ENCODE peak calls at places on chromosome 11, in ten cellular contexts. W is endodermal cell, O is body of pancreas, J is thoracic aorta, Q is left lung, P is upper lobe of right lung, H is cardiac muscle cell, V is spleen, M is A549, L is transverse colon. E is an unnamed sample.

GRCh38 chr11:122758974-122759373 is 79.3 kb upstream of the CRTAM start:
- DNase-seq in Q (no peak), H (peak; percentile 56), P (no peak), J (no peak), M (no peak), W (no peak), L (no peak), V (no peak), O (no peak), E (no peak)

GRCh38 chr11:74948898-74949747 is at the start of the genes SPCS2 and XRRA1:
- DNase-seq in P (peak; percentile 100), H (peak; percentile 99), Q (peak; percentile 100), L (peak; percentile 99), W (peak; percentile 99), J (peak; percentile 96), M (peak; percentile 99), O (peak; percentile 98), V (peak; percentile 100), E (peak; percentile 99)

GRCh38 chr11:77967753-77968152 is 26.7 kb downstream of the INTS4 start:
- DNase-seq in O (no peak), P (no peak), V (no peak), H (no peak), Q (no peak), L (no peak), M (no peak), J (no peak), W (no peak), E (no peak)

GRCh38 chr11:93279911-93280347 is 50.6 kb upstream of the DEUP1 start:
- DNase-seq in J (no peak), V (no peak), L (no peak), Q (no peak), H (no peak), O (no peak), M (no peak), W (no peak), P (no peak), E (no peak)

GRCh38 chr11:10584071-10584501 is 15.6 kb upstream of the LYVE1 start:
- DNase-seq in L (no peak), H (peak; percentile 92), V (no peak), Q (no peak), J (no peak), W (no peak), P (no peak), M (no peak), O (no peak), E (peak; percentile 55)

GRCh38 chr11:57324154-57324885 is 432 bp downstream of the TNKS1BP1 start:
- DNase-seq in J (no peak), Q (peak; percentile 84), H (peak; percentile 65), M (peak; percentile 52), V (peak; percentile 89), O (peak; percentile 55), L (peak; percentile 49), P (peak; percentile 80), W (peak; percentile 91), E (no peak)

GRCh38 chr11:86558219-86558618 is 114.2 kb downstream of the ME3 start:
- DNase-seq in L (no peak), Q (no peak), V (no peak), P (no peak), H (peak; percentile 70), M (no peak), J (no peak), O (no peak), W (no peak), E (no peak)

GRCh38 chr11:33980896-33981295 is 70.6 kb upstream of the CAPRIN1 start:
- DNase-seq in J (no peak), O (no peak), L (no peak), M (no peak), V (no peak), P (no peak), Q (no peak), H (peak; percentile 45), W (no peak), E (no peak)

DNA sequence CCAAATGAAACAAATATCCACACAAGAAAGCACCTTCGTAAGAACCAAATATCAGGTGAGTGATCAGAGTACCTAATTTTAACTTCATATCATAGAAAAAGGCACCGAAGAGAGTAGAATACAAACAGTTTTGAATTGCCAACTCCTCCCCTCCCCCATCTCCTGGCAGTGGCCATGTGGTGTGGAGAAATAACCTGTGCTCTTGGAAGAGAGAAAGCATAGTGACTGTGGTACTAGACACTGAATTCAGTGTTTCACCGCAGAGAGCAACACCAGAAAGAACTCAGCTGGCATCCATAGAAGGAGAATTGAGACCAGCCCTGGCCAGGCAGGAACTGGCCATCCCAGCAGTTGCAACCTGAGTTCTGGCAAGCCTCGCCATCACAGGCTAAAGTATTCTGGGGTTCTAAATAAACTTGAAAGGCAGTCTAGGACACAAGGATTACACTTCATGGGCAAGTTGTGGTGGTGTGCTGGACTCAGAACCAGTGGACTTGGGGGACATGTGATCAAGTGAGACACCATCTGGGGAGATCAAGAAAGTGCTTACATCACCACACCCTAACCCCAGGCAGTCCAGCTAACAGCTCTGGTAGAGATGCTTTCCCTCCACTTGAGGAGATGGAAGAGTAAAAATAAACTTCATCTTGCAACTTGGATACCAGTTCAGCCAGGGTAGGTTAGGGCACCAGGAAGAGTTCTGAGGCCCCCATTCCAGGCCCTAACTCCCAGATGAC is 1003.2 kb downstream of the NTM start:
- DNase-seq in Q (no peak), W (no peak), H (no peak), P (no peak), V (no peak), J (no peak), M (no peak), O (no peak), L (no peak), E (no peak)
- TF ChIP-seq CTCF in Q (no peak), W (no peak), H (no peak), P (no peak), V (no peak), J (no peak), M (no peak), O (no peak), L (no peak), E (no peak)

GRCh38 chr11:112172362-112172994 is 2.8 kb upstream of the BCO2 start:
- DNase-seq in H (no peak), M (no peak), P (no peak), Q (no peak), W (no peak), J (no peak), L (no peak), V (no peak), O (no peak), E (no peak)

GRCh38 chr11:112173152-112173551 is 2.2 kb upstream of the BCO2 start:
- DNase-seq in O (no peak), M (no peak), H (peak; percentile 18), V (no peak), Q (no peak), W (no peak), L (no peak), P (no peak), J (no peak), E (no peak)

GRCh38 chr11:112175596-112175947 is 260 bp downstream of the BCO2 start:
- DNase-seq in L (no peak), V (no peak), M (no peak), W (no peak), J (no peak), O (no peak), P (no peak), Q (no peak), H (no peak), E (no peak)

GRCh38 chr11:112176077-112176476 is 765 bp downstream of the BCO2 start:
- DNase-seq in J (no peak), H (no peak), P (no peak), O (no peak), M (no peak), Q (no peak), W (no peak), L (no peak), V (no peak), E (no peak)

GRCh38 chr11:112174789-112175595 is at the start of gene BCO2:
- DNase-seq in M (peak; percentile 71), J (peak; percentile 54), H (peak; percentile 89), W (peak; percentile 86), L (peak; percentile 85), V (peak; percentile 80), Q (peak; percentile 83), P (peak; percentile 73), O (peak; percentile 85), E (peak; percentile 88)
- H3K27ac ChIP-seq in M (peak within 1 kb of the TSS; percentile 64), J (no peak within 1 kb of the TSS), H (peak within 1 kb of the TSS; percentile 93), W (no peak within 1 kb of the TSS), L (peak within 1 kb of the TSS; percentile 67), V (no peak within 1 kb of the TSS), Q (peak within 1 kb of the TSS; percentile 35), P (peak within 1 kb of the TSS; percentile 58), O (peak within 1 kb of the TSS; percentile 33), E (no peak within 1 kb of the TSS)

GRCh38 chr11:46491661-46492331 is 100.2 kb upstream of the CHRM4 start:
- DNase-seq in L (no peak), V (no peak), P (no peak), O (no peak), H (peak; percentile 16), Q (no peak), M (no peak), J (no peak), W (no peak), E (no peak)

GRCh38 chr11:46492540-46492939 is 101.0 kb upstream of the CHRM4 start:
- DNase-seq in O (no peak), W (no peak), P (no peak), L (peak; percentile 74), H (no peak), Q (no peak), J (no peak), V (no peak), M (no peak), E (no peak)

GRCh38 chr11:46489668-46490560 is 98.3 kb upstream of the CHRM4 start:
- DNase-seq in O (no peak), Q (no peak), W (peak; percentile 66), J (no peak), H (peak; percentile 65), P (no peak), L (peak; percentile 19), V (no peak), M (peak; percentile 66), E (no peak)

GRCh38 chr11:46493786-46494185 is 100.0 kb downstream of the AMBRA1 start:
- DNase-seq in L (no peak), Q (no peak), P (no peak), V (no peak), O (no peak), M (no peak), H (no peak), W (no peak), J (no peak), E (no peak)

DNA sequence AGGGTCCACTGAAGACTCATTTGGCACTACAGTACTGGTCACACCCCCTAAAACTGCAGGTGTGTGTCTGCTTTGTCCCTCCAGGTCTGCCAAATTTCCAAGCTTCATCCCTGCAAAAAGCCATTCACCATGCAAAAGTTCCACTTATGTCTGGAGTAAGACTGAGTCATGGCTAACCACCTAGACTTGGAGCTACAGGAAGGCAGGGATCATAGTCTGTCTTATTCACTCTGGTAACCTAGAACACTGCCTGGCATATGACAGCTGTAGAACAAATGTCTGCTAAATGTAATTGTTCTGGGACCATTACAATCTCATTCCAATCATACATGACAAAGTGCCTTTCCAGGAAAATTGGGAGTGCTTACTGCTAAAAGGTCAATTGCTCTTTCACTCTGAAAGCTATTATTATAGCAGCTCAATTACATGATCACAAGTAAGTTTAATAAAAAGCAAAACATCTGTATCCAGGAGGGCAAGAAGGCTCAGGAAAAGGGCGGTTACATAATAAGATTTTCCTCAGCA is 99.1 kb upstream of the CHRM4 start:
- DNase-seq in J (no peak), H (no peak), L (no peak), V (no peak), P (no peak), Q (no peak), M (no peak), W (no peak), O (no peak), E (no peak)
- H3K4me1 ChIP-seq in J (no peaks in the 10 kb centered on the region), H (peaks cover 4% of the 10 kb centered on the region), L (peaks cover 51% of the 10 kb centered on the region), V (peaks cover 56% of the 10 kb centered on the region), P (peaks cover 16% of the 10 kb centered on the region), Q (peaks cover 21% of the 10 kb centered on the region), M (no peaks in the 10 kb centered on the region), W (no peaks in the 10 kb centered on the region), O (no peaks in the 10 kb centered on the region), E (no peaks in the 10 kb centered on the region)

GRCh38 chr11:6321961-6322362 is 1.7 kb upstream of the CAVIN3 start:
- DNase-seq in W (peak; percentile 50), O (no peak), V (no peak), H (peak; percentile 60), J (no peak), M (no peak), Q (no peak), P (no peak), L (no peak), E (no peak)
- TF ChIP-seq CTCF in W (no peak), O (no peak), V (no peak), H (no peak), J (no peak), M (no peak), Q (no peak), P (no peak), L (no peak), E (no peak)

E was measured in ascending aorta.